ENCODE peak calls at places on chromosome 21, in four cellular contexts. One of them, this sample, is unnamed.
A peak's percentile ranks its signal among the peaks of the same experiment; 100 is the strongest.

GRCh38 chr21:32356874-32357395 is 35.9 kb downstream of the URB1 start:
- DNase-seq in epithelial cell of esophagus: no peak
- DNase-seq in omental fat pad: no peak
- DNase-seq in esophagus squamous epithelium: no peak
- DNase-seq in this sample: no peak

GRCh38 chr21:39588884-39589283 is 23.9 kb upstream of the B3GALT5 start:
- DNase-seq in epithelial cell of esophagus: no peak
- DNase-seq in omental fat pad: no peak
- DNase-seq in esophagus squamous epithelium: no peak
- DNase-seq in this sample: no peak

GRCh38 chr21:28601708-28602107 is 391.0 kb downstream of the LTN1 start:
- DNase-seq in epithelial cell of esophagus: peak; percentile 7
- DNase-seq in omental fat pad: no peak
- DNase-seq in esophagus squamous epithelium: no peak
- DNase-seq in this sample: no peak

GRCh38 chr21:43829575-43830119 is 35.4 kb upstream of the AGPAT3 start:
- DNase-seq in epithelial cell of esophagus: no peak
- DNase-seq in omental fat pad: no peak
- DNase-seq in esophagus squamous epithelium: no peak
- DNase-seq in this sample: no peak

GRCh38 chr21:25283720-25284119 is 323.6 kb downstream of the MRPL39 start:
- DNase-seq in epithelial cell of esophagus: peak; percentile 46
- DNase-seq in omental fat pad: no peak
- DNase-seq in esophagus squamous epithelium: no peak
- DNase-seq in this sample: no peak

GRCh38 chr21:28781602-28782274 is 210.9 kb downstream of the LTN1 start:
- DNase-seq in epithelial cell of esophagus: peak; percentile 46
- DNase-seq in omental fat pad: no peak
- DNase-seq in esophagus squamous epithelium: no peak
- DNase-seq in this sample: no peak

GRCh38 chr21:27700974-27701614 is 734.2 kb upstream of the ADAMTS5 start:
- DNase-seq in epithelial cell of esophagus: peak; percentile 85
- DNase-seq in omental fat pad: peak; percentile 72
- DNase-seq in esophagus squamous epithelium: no peak
- DNase-seq in this sample: peak; percentile 82

GRCh38 chr21:29219165-29219770 is 79.5 kb upstream of the BACH1 start:
- DNase-seq in epithelial cell of esophagus: peak; percentile 45
- DNase-seq in omental fat pad: no peak
- DNase-seq in esophagus squamous epithelium: no peak
- DNase-seq in this sample: no peak

GRCh38 chr21:21463456-21463855 is 465.2 kb downstream of the NCAM2 start:
- DNase-seq in epithelial cell of esophagus: no peak
- DNase-seq in omental fat pad: no peak
- DNase-seq in esophagus squamous epithelium: no peak
- DNase-seq in this sample: no peak

GRCh38 chr21:16942703-16943102 is 570.1 kb upstream of the CXADR start:
- DNase-seq in epithelial cell of esophagus: peak; percentile 58
- DNase-seq in omental fat pad: no peak
- DNase-seq in esophagus squamous epithelium: no peak
- DNase-seq in this sample: no peak

DNA sequence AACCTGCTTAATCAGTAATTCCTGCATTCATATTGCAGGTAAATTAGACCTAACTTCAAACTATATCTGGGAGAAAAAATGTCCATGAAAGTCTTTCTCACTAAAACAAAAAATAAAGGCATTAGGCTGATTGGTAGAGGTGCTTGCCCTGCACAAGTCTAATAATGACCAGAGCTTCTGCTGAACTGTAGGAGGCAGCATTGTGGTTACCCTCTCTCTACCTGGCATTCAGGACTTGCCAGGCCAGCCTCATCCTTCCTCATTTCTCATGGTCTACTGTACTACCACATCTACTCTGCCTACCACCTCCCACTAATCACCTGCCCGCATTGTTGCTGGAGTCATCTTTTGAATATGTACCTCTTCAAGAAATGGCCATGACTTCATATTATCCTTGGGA is 60.8 kb upstream of the KRTAP11-1 start:
- DNase-seq in epithelial cell of esophagus: no peak
- DNase-seq in omental fat pad: no peak
- DNase-seq in esophagus squamous epithelium: no peak
- DNase-seq in this sample: no peak
- TF ChIP-seq CTCF in epithelial cell of esophagus: no peak
- TF ChIP-seq CTCF in omental fat pad: no peak
- TF ChIP-seq CTCF in esophagus squamous epithelium: no peak
- TF ChIP-seq CTCF in this sample: no peak

DNA sequence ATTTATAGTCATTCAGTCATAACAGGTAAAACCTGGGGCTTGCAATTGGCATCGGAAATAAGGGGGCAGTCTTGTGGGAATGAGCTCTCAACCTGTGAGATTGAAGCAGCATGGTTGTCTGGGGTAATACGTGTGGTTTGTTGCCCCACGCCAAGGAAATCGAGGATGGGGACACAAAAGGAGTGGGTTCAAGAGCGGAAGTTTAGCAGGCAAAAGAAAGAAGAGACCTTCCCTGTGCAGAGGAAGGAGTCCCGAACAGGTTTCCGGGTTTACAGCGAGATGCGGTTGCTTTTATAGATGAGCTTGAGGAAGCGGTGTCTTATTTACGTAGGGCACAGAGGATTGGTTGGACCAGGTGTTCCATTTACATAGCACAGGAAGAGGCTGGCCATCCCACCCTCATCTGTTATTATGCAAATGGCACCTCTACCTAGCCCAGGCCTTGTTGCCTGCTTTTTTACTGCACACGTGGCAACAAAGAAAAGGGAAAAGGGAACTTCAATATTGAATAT is 37.3 kb downstream of the IFNAR1 start:
- DNase-seq in epithelial cell of esophagus: peak; percentile 26
- DNase-seq in omental fat pad: no peak
- DNase-seq in esophagus squamous epithelium: peak; percentile 21
- DNase-seq in this sample: peak; percentile 36
- TF ChIP-seq CTCF in epithelial cell of esophagus: no peak
- TF ChIP-seq CTCF in omental fat pad: no peak
- TF ChIP-seq CTCF in esophagus squamous epithelium: no peak
- TF ChIP-seq CTCF in this sample: no peak

GRCh38 chr21:44952116-44952928 is 12.5 kb downstream of the SLX9 start:
- DNase-seq in epithelial cell of esophagus: no peak
- DNase-seq in omental fat pad: no peak
- DNase-seq in esophagus squamous epithelium: no peak
- DNase-seq in this sample: no peak
- TF ChIP-seq CTCF in epithelial cell of esophagus: no peak
- TF ChIP-seq CTCF in omental fat pad: no peak
- TF ChIP-seq CTCF in esophagus squamous epithelium: no peak
- TF ChIP-seq CTCF in this sample: no peak

DNA sequence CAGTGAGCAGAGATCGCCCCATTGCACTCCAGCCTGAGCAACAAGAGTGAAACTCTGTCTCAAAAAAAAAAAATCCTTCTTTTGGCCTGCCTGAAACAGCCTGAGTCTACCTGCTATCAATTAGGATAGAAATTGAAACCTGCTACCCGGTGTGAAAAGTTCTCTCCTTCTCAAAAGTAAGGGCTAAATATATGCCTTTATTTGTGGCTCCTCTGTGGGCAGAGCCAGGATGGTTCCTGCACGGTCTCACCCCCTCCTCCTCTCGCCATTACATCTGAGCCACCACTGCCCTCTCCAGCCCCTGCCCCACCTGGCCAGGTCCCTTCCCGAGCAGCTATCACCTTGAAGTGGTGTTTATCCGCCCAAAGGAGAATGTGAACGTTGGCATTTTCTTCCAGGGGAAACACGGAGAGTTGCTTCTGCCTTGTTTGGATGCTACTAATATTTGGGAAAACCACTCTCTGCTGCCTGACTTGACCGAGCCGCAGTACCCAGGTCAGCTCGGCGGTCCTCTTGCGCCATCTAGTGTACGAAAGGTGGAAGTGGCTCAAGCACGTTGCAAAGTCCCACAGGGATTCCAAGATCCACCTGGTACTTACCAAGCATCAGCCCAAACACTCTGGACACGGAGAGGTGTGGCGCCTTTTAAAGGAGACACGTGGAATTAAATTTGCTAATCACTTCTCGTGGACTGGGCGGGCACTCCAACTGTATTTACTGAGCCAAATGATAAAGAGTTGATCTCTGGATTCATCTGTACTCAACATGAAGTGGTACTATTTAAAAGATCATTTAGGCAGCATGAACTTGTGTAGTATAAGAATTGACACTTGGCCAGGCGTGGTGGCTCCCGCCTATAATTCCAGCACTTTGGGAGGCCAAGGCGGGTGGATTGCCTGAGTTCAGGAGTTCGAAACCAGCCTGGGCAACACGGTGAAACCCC is 31.9 kb downstream of the SETD4 start:
- DNase-seq in epithelial cell of esophagus: peak; percentile 77
- DNase-seq in omental fat pad: peak; percentile 36
- DNase-seq in esophagus squamous epithelium: peak; percentile 12
- DNase-seq in this sample: peak; percentile 79
- TF ChIP-seq CTCF in epithelial cell of esophagus: peak; percentile 98
- TF ChIP-seq CTCF in omental fat pad: no peak
- TF ChIP-seq CTCF in esophagus squamous epithelium: peak; percentile 93
- TF ChIP-seq CTCF in this sample: peak; percentile 94

DNA sequence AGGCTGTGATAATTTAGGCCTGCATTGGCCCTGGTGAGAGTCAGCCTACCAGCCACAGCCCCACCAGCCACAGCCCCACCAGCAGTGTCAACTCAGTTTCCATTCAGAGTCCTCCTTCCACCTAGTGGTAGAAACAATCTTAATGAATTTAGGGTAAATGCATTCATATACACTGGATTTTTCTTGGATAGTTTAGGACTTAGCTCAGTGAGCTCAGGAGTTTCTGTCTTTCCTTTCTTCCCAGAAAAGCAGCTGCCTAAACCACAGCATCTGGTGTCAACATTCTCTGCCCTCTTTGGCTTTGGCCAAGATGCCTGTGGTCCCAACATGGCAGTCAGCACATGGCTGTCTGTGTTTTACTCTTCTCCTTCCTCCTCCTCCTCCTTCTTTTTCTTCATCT is 94.0 kb downstream of the CLIC6 start:
- DNase-seq in epithelial cell of esophagus: no peak
- DNase-seq in omental fat pad: no peak
- DNase-seq in esophagus squamous epithelium: no peak
- DNase-seq in this sample: no peak
- TF ChIP-seq CTCF in epithelial cell of esophagus: no peak
- TF ChIP-seq CTCF in omental fat pad: no peak
- TF ChIP-seq CTCF in esophagus squamous epithelium: no peak
- TF ChIP-seq CTCF in this sample: no peak

DNA sequence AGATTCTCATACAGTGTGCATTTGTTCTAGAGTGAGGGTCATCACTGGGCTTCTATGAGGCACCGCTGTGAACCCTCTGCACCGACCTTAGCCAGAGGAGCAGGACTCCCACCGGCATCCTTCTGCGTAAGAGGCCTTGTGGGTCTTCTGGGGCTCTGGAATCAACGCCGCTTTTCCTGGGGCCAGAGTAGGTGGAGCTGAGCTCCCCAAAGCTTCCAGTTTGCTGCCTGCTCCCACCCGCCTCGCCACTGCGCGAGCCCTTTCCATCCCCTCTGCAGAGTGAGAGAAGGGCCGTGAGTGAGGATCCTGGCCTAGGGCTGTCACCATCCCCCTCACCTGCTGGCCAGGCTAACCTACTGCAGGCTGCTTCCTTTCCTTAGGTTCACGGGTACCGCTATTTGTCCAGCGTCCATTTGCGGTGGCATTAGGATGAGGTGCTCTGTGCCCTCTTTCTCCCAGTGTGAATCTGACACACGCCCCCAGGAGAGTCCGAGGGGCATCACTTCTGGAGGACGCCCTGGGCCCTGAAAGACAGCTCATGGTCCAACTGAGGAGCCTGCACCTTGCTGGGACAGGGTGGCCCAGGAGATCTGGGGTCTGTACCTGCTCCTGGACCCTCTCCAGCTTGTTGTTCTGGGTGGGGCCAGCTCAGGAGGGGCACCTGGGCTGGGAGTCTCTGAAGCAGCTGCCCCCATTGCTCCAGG is 36.2 kb downstream of the UMODL1 start:
- DNase-seq in epithelial cell of esophagus: no peak
- DNase-seq in omental fat pad: no peak
- DNase-seq in esophagus squamous epithelium: no peak
- DNase-seq in this sample: no peak
- TF ChIP-seq CTCF in epithelial cell of esophagus: no peak
- TF ChIP-seq CTCF in omental fat pad: no peak
- TF ChIP-seq CTCF in esophagus squamous epithelium: no peak
- TF ChIP-seq CTCF in this sample: no peak

DNA sequence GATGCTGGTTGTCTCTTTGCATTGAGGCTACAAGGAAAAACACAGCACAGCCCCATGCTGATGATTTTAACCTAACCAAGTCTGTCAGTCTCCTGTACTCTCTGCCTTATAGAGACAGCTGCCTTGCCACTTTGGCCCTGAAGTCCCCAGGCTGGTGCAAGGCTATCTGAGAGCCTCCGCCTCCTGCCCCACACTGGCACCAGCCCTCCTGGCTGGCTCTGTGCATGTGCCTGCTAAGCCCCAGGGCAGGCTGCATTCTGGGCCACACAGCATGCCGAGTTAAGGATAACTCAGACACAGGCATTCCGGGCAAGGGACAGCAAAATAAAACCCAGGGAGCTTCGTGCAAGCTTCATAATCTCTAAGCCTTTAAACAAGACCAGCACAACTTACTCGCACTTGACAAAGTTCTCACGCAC is 910 bp downstream of the RUNX1 start:
- DNase-seq in epithelial cell of esophagus: peak; percentile 16
- DNase-seq in omental fat pad: no peak
- DNase-seq in esophagus squamous epithelium: no peak
- DNase-seq in this sample: no peak
- TF ChIP-seq CTCF in epithelial cell of esophagus: no peak
- TF ChIP-seq CTCF in omental fat pad: no peak
- TF ChIP-seq CTCF in esophagus squamous epithelium: no peak
- TF ChIP-seq CTCF in this sample: no peak

GRCh38 chr21:26394341-26394740 is 178.7 kb downstream of the CYYR1 start:
- DNase-seq in epithelial cell of esophagus: peak; percentile 61
- DNase-seq in omental fat pad: no peak
- DNase-seq in esophagus squamous epithelium: no peak
- DNase-seq in this sample: no peak
- TF ChIP-seq CTCF in epithelial cell of esophagus: no peak
- TF ChIP-seq CTCF in omental fat pad: no peak
- TF ChIP-seq CTCF in esophagus squamous epithelium: no peak
- TF ChIP-seq CTCF in this sample: no peak

GRCh38 chr21:41045534-41046268 is 122.3 kb upstream of the BACE2 start:
- DNase-seq in epithelial cell of esophagus: peak; percentile 44
- DNase-seq in omental fat pad: no peak
- DNase-seq in esophagus squamous epithelium: no peak
- DNase-seq in this sample: no peak
- TF ChIP-seq CTCF in epithelial cell of esophagus: peak; percentile 55
- TF ChIP-seq CTCF in omental fat pad: no peak
- TF ChIP-seq CTCF in esophagus squamous epithelium: no peak
- TF ChIP-seq CTCF in this sample: peak; percentile 73

GRCh38 chr21:45386728-45387371 is 18.1 kb upstream of the COL18A1 start:
- DNase-seq in epithelial cell of esophagus: peak; percentile 46
- DNase-seq in omental fat pad: no peak
- DNase-seq in esophagus squamous epithelium: no peak
- DNase-seq in this sample: no peak
- TF ChIP-seq CTCF in epithelial cell of esophagus: peak; percentile 14
- TF ChIP-seq CTCF in omental fat pad: no peak
- TF ChIP-seq CTCF in esophagus squamous epithelium: peak; percentile 7
- TF ChIP-seq CTCF in this sample: peak; percentile 39

This sample was measured in type B pancreatic cell.